ENCODE peak calls at places on chromosomes 13 and 19, in nine cellular contexts. H, P, I, J, X, O, A, W and D are unnamed samples.

GRCh38 chr19:4800591-4801081 is 9.1 kb downstream of the FEM1A start:
- DNase-seq in H (peak; percentile 83), J (peak; percentile 94), O (no peak), I (no peak), P (no peak), A (no peak), X (peak; percentile 45), W (no peak), D (peak; percentile 90)

GRCh38 chr13:113041293-113041690 is 64.3 kb upstream of the F7 start:
- DNase-seq in H (no peak), O (no peak), A (no peak), P (no peak), J (no peak), W (no peak), X (no peak), I (no peak), D (no peak)

GRCh38 chr19:29504454-29504853 is 21.3 kb upstream of the VSTM2B start:
- DNase-seq in I (no peak), W (no peak), P (peak; percentile 26), O (no peak), J (no peak), X (no peak), H (no peak), A (no peak), D (no peak)

GRCh38 chr13:36332986-36333385 is 13.2 kb downstream of the SPART start:
- DNase-seq in A (no peak), J (no peak), P (no peak), W (no peak), O (no peak), I (no peak), H (no peak), X (no peak), D (no peak)

GRCh38 chr19:12496480-12496879 is 11.9 kb upstream of the ZNF709 start:
- DNase-seq in I (no peak), A (no peak), O (no peak), W (no peak), X (no peak), P (no peak), H (no peak), J (no peak), D (no peak)

GRCh38 chr19:55907746-55908145 is 24.4 kb downstream of the NLRP13 start:
- DNase-seq in P (no peak), A (no peak), I (no peak), O (no peak), J (no peak), X (no peak), W (no peak), H (no peak), D (no peak)

GRCh38 chr19:34556500-34556899 is 74.9 kb downstream of the WTIP start:
- DNase-seq in X (no peak), J (no peak), I (peak; percentile 66), A (no peak), W (no peak), O (no peak), P (no peak), H (peak; percentile 34), D (no peak)

GRCh38 chr19:55239004-55239403 is 10.4 kb upstream of the TMEM86B start:
- DNase-seq in P (no peak), H (no peak), J (no peak), X (no peak), I (no peak), W (peak; percentile 46), A (no peak), O (no peak), D (no peak)

GRCh38 chr13:94209110-94209509 is 270.4 kb downstream of the DCT start:
- DNase-seq in I (no peak), J (no peak), O (no peak), X (no peak), A (no peak), W (no peak), H (no peak), P (no peak), D (no peak)

GRCh38 chr19:31152906-31153305 is 196.3 kb downstream of the TSHZ3 start:
- DNase-seq in H (no peak), O (no peak), I (no peak), X (no peak), J (no peak), W (no peak), A (no peak), P (no peak), D (no peak)

GRCh38 chr19:24033962-24034342 is 53.0 kb upstream of the ZNF254 start:
- DNase-seq in W (no peak), J (peak; percentile 58), X (peak; percentile 31), O (peak; percentile 72), P (peak; percentile 75), H (peak; percentile 57), A (no peak), I (no peak), D (no peak)

GRCh38 chr19:3193256-3194062 is 7.7 kb downstream of the NCLN start:
- DNase-seq in W (peak; percentile 70), X (no peak), P (no peak), H (no peak), J (no peak), I (no peak), O (no peak), A (no peak), D (no peak)

GRCh38 chr13:29529755-29530154 is 65.7 kb downstream of the SLC7A1 start:
- DNase-seq in H (no peak), P (no peak), J (no peak), W (no peak), I (no peak), O (no peak), X (no peak), A (no peak), D (peak; percentile 17)

GRCh38 chr19:2255112-2255845 is 938 bp downstream of the JSRP1 start:
- DNase-seq in A (no peak), O (no peak), X (no peak), J (no peak), W (no peak), H (no peak), I (no peak), P (no peak), D (no peak)

GRCh38 chr13:60590775-60591174 is 193.8 kb downstream of the TDRD3 start:
- DNase-seq in H (no peak), X (no peak), P (no peak), A (no peak), O (no peak), J (no peak), W (no peak), I (no peak), D (no peak)

GRCh38 chr19:42196011-42197001 is 21.2 kb downstream of the DEDD2 start:
- DNase-seq in X (no peak), W (no peak), H (no peak), O (no peak), J (no peak), I (peak; percentile 55), A (no peak), P (no peak), D (no peak)

GRCh38 chr19:1361601-1362384 is 21.9 kb upstream of the NDUFS7 start:
- DNase-seq in X (no peak), J (no peak), O (no peak), H (no peak), A (no peak), P (no peak), I (no peak), W (no peak), D (no peak)

GRCh38 chr13:95713651-95714050 is 36.7 kb downstream of the DNAJC3 start:
- DNase-seq in O (no peak), A (no peak), J (no peak), W (no peak), I (no peak), H (no peak), P (no peak), X (no peak), D (no peak)

GRCh38 chr19:36547001-36547732 is 19.1 kb upstream of the ZNF260 start:
- DNase-seq in W (no peak), J (no peak), O (no peak), X (no peak), P (no peak), H (no peak), A (no peak), I (no peak), D (no peak)

GRCh38 chr13:58343081-58343480 is 711.5 kb downstream of the PCDH17 start:
- DNase-seq in O (no peak), H (no peak), A (no peak), W (no peak), X (no peak), J (no peak), P (no peak), I (no peak), D (no peak)

DNA sequence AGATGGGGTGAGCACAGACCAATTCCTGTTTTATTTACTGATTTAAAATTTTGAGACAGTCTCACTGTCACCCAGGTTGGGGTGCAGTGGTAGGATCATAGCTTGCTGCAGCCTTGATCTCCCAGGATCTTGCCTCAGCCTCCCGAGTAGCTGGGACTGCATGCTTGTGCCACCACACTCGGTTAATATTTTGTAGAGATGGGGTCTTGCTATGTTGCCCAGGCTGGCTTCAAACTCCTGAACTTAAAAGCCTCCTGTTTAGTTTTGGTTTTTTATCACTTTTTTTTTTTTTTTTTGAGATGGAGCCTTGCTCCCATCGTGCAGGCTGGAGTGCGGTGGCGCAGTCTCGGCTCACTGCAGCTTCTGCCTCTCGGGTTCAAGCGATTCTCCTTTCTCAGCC is 4.7 kb downstream of the UBA52 start:
- DNase-seq in W (no peak), X (no peak), J (no peak), H (no peak), P (no peak), O (no peak), I (no peak), A (no peak), D (no peak)
- TF ChIP-seq POLR2A in W (no peak), X (no peak), J (no peak), H (no peak), P (no peak), O (no peak), I (no peak), A (no peak), D (no peak)

GRCh38 chr19:7550987-7551761 is 15.7 kb downstream of the PNPLA6 start:
- DNase-seq in P (peak; percentile 90), I (peak; percentile 93), J (no peak), O (peak; percentile 81), X (peak; percentile 72), W (no peak), A (no peak), H (peak; percentile 93), D (no peak)
- H3K27ac ChIP-seq in P (peak overlapping the region; percentile 61), I (no peak overlapping the region), J (no peak overlapping the region), O (no peak overlapping the region), X (no peak overlapping the region), W (no peak overlapping the region), A (no peak overlapping the region), H (peak overlapping the region; percentile 65), D (no peak overlapping the region)

DNA sequence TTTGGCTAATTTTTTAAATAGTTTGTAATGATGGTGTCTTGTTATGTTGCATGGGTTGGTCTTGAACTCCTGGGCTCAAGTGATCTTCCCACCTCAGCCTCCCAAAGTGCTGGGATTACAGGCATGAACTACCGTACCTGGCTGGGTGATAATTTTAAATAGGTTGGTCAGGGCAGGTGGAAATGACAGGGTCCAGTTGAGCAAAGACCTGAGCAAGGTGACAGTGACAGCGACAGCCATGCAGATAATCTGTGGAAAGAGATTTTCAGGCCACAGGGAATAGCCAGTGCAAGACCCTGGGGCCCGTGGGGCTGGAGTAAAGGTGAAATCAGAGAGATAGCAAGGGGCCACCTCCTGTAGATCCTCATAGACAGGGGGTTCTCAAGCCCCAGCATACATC is 3.5 kb downstream of the SPACA6 start:
- DNase-seq in O (no peak), P (no peak), X (no peak), W (no peak), J (no peak), H (no peak), I (no peak), A (no peak), D (no peak)
- H3K36me3 ChIP-seq in O (peaks cover 4% of the 10 kb centered on the region), P (peaks cover 57% of the 10 kb centered on the region), X (peaks cover 38% of the 10 kb centered on the region), W (peaks cover 76% of the 10 kb centered on the region), J (no peaks in the 10 kb centered on the region), H (no peaks in the 10 kb centered on the region), I (no peaks in the 10 kb centered on the region), A (no peaks in the 10 kb centered on the region), D (peaks cover 41% of the 10 kb centered on the region)

GRCh38 chr19:50658438-50659317 is 9.4 kb downstream of the C19orf81 start:
- DNase-seq in H (peak; percentile 74), P (no peak), W (peak; percentile 82), J (no peak), I (peak; percentile 95), O (no peak), X (peak; percentile 46), A (no peak), D (no peak)
- TF ChIP-seq POLR2A in H (peak; percentile 59), P (no peak), W (no peak), J (peak; percentile 36), I (peak; percentile 15), O (no peak), X (peak; percentile 8), A (peak; percentile 6), D (no peak)